ENCODE peak calls at places on chromosome 15, in ten cellular contexts. One of them, this sample, is unnamed.

GRCh38 chr15:92610101-92610520 is 45.5 kb downstream of the FAM174B start:
- DNase-seq in CD8-positive, alpha-beta T cell: no peak
- DNase-seq in putamen: no peak
- DNase-seq in type B pancreatic cell: no peak
- DNase-seq in naive thymus-derived CD8-positive, alpha-beta T cell: no peak
- DNase-seq in MV-4-11: no peak
- DNase-seq in activated CD4-positive, alpha-beta T cell treated with anti-CD3 and anti-CD28 coated beads for 24 hours: no peak
- DNase-seq in IMR-90: no peak
- DNase-seq in HTR-8/SVneo: no peak
- DNase-seq in cardiac muscle cell: no peak
- DNase-seq in this sample: peak

GRCh38 chr15:41258706-41259471 is 27.8 kb downstream of the CHP1 start:
- DNase-seq in CD8-positive, alpha-beta T cell: no peak
- DNase-seq in putamen: no peak
- DNase-seq in type B pancreatic cell: no peak
- DNase-seq in naive thymus-derived CD8-positive, alpha-beta T cell: no peak
- DNase-seq in MV-4-11: peak
- DNase-seq in activated CD4-positive, alpha-beta T cell treated with anti-CD3 and anti-CD28 coated beads for 24 hours: no peak
- DNase-seq in IMR-90: peak
- DNase-seq in HTR-8/SVneo: no peak
- DNase-seq in cardiac muscle cell: peak
- DNase-seq in this sample: no peak

GRCh38 chr15:63022663-63023062 is 19.9 kb upstream of the TPM1 start:
- DNase-seq in CD8-positive, alpha-beta T cell: no peak
- DNase-seq in putamen: no peak
- DNase-seq in type B pancreatic cell: no peak
- DNase-seq in naive thymus-derived CD8-positive, alpha-beta T cell: no peak
- DNase-seq in MV-4-11: no peak
- DNase-seq in activated CD4-positive, alpha-beta T cell treated with anti-CD3 and anti-CD28 coated beads for 24 hours: no peak
- DNase-seq in IMR-90: no peak
- DNase-seq in HTR-8/SVneo: no peak
- DNase-seq in cardiac muscle cell: no peak
- DNase-seq in this sample: no peak

GRCh38 chr15:62059818-62060115 is 480 bp downstream of the VPS13C start:
- DNase-seq in CD8-positive, alpha-beta T cell: no peak
- DNase-seq in putamen: peak
- DNase-seq in type B pancreatic cell: no peak
- DNase-seq in naive thymus-derived CD8-positive, alpha-beta T cell: peak
- DNase-seq in MV-4-11: peak
- DNase-seq in activated CD4-positive, alpha-beta T cell treated with anti-CD3 and anti-CD28 coated beads for 24 hours: no peak
- DNase-seq in IMR-90: peak
- DNase-seq in HTR-8/SVneo: peak
- DNase-seq in cardiac muscle cell: peak
- DNase-seq in this sample: peak

GRCh38 chr15:46365612-46366011 is 730.8 kb downstream of the SQOR start:
- DNase-seq in CD8-positive, alpha-beta T cell: no peak
- DNase-seq in putamen: no peak
- DNase-seq in type B pancreatic cell: no peak
- DNase-seq in naive thymus-derived CD8-positive, alpha-beta T cell: no peak
- DNase-seq in MV-4-11: no peak
- DNase-seq in activated CD4-positive, alpha-beta T cell treated with anti-CD3 and anti-CD28 coated beads for 24 hours: no peak
- DNase-seq in IMR-90: no peak
- DNase-seq in HTR-8/SVneo: no peak
- DNase-seq in cardiac muscle cell: peak
- DNase-seq in this sample: peak

GRCh38 chr15:98983333-98983732 is 24.3 kb downstream of the PGPEP1L start:
- DNase-seq in CD8-positive, alpha-beta T cell: no peak
- DNase-seq in putamen: no peak
- DNase-seq in type B pancreatic cell: no peak
- DNase-seq in naive thymus-derived CD8-positive, alpha-beta T cell: no peak
- DNase-seq in MV-4-11: peak
- DNase-seq in activated CD4-positive, alpha-beta T cell treated with anti-CD3 and anti-CD28 coated beads for 24 hours: no peak
- DNase-seq in IMR-90: peak
- DNase-seq in HTR-8/SVneo: peak
- DNase-seq in cardiac muscle cell: peak
- DNase-seq in this sample: peak

GRCh38 chr15:73907018-73907394 is 19.3 kb upstream of the LOXL1 start:
- DNase-seq in CD8-positive, alpha-beta T cell: no peak
- DNase-seq in putamen: no peak
- DNase-seq in type B pancreatic cell: no peak
- DNase-seq in naive thymus-derived CD8-positive, alpha-beta T cell: no peak
- DNase-seq in MV-4-11: peak
- DNase-seq in activated CD4-positive, alpha-beta T cell treated with anti-CD3 and anti-CD28 coated beads for 24 hours: no peak
- DNase-seq in IMR-90: no peak
- DNase-seq in HTR-8/SVneo: no peak
- DNase-seq in cardiac muscle cell: no peak
- DNase-seq in this sample: no peak

GRCh38 chr15:49042165-49042564 is 4.1 kb downstream of the SECISBP2L start:
- DNase-seq in CD8-positive, alpha-beta T cell: no peak
- DNase-seq in putamen: no peak
- DNase-seq in type B pancreatic cell: no peak
- DNase-seq in naive thymus-derived CD8-positive, alpha-beta T cell: no peak
- DNase-seq in MV-4-11: no peak
- DNase-seq in activated CD4-positive, alpha-beta T cell treated with anti-CD3 and anti-CD28 coated beads for 24 hours: no peak
- DNase-seq in IMR-90: no peak
- DNase-seq in HTR-8/SVneo: no peak
- DNase-seq in cardiac muscle cell: no peak
- DNase-seq in this sample: no peak

GRCh38 chr15:29233566-29233965 is 36.1 kb downstream of the NSMCE3 start:
- DNase-seq in CD8-positive, alpha-beta T cell: no peak
- DNase-seq in putamen: no peak
- DNase-seq in type B pancreatic cell: no peak
- DNase-seq in naive thymus-derived CD8-positive, alpha-beta T cell: no peak
- DNase-seq in MV-4-11: no peak
- DNase-seq in activated CD4-positive, alpha-beta T cell treated with anti-CD3 and anti-CD28 coated beads for 24 hours: no peak
- DNase-seq in IMR-90: peak
- DNase-seq in HTR-8/SVneo: no peak
- DNase-seq in cardiac muscle cell: no peak
- DNase-seq in this sample: no peak

GRCh38 chr15:49279481-49280186 is 109.6 kb downstream of the GALK2 start:
- DNase-seq in CD8-positive, alpha-beta T cell: no peak
- DNase-seq in putamen: no peak
- DNase-seq in type B pancreatic cell: no peak
- DNase-seq in naive thymus-derived CD8-positive, alpha-beta T cell: no peak
- DNase-seq in MV-4-11: peak
- DNase-seq in activated CD4-positive, alpha-beta T cell treated with anti-CD3 and anti-CD28 coated beads for 24 hours: no peak
- DNase-seq in IMR-90: no peak
- DNase-seq in HTR-8/SVneo: no peak
- DNase-seq in cardiac muscle cell: no peak
- DNase-seq in this sample: no peak

GRCh38 chr15:90873998-90874605 is 5.7 kb downstream of the FURIN start:
- DNase-seq in CD8-positive, alpha-beta T cell: no peak
- DNase-seq in putamen: no peak
- DNase-seq in type B pancreatic cell: peak
- DNase-seq in naive thymus-derived CD8-positive, alpha-beta T cell: no peak
- DNase-seq in MV-4-11: peak
- DNase-seq in activated CD4-positive, alpha-beta T cell treated with anti-CD3 and anti-CD28 coated beads for 24 hours: no peak
- DNase-seq in IMR-90: no peak
- DNase-seq in HTR-8/SVneo: no peak
- DNase-seq in cardiac muscle cell: no peak
- DNase-seq in this sample: no peak

GRCh38 chr15:80873568-80873967 is 94.4 kb downstream of the CEMIP start:
- DNase-seq in CD8-positive, alpha-beta T cell: no peak
- DNase-seq in putamen: no peak
- DNase-seq in type B pancreatic cell: no peak
- DNase-seq in naive thymus-derived CD8-positive, alpha-beta T cell: no peak
- DNase-seq in MV-4-11: no peak
- DNase-seq in activated CD4-positive, alpha-beta T cell treated with anti-CD3 and anti-CD28 coated beads for 24 hours: no peak
- DNase-seq in IMR-90: no peak
- DNase-seq in HTR-8/SVneo: no peak
- DNase-seq in cardiac muscle cell: no peak
- DNase-seq in this sample: no peak

This sample was measured in sigmoid colon.